ENCODE peak calls at places on chromosomes 2 and 18, in eight cellular contexts. A is GM23338, U is small intestine, P is fibroblast of lung, Q is sigmoid colon, K is adrenal gland, G is HAP-1, H is upper lobe of right lung. Y is an unnamed sample.
A peak's percentile ranks its signal among the peaks of the same experiment; 100 is the strongest.

GRCh38 chr18:33833847-33834246 is 255.8 kb downstream of the ASXL3 start:
- DNase-seq in K (no peak), G (no peak), H (no peak), A (no peak), P (no peak), U (no peak), Q (no peak), Y (no peak)

GRCh38 chr18:22405142-22405541 is 12.6 kb downstream of the CTAGE1 start:
- DNase-seq in K (no peak), P (no peak), H (no peak), Q (no peak), U (no peak), G (no peak), A (no peak), Y (no peak)

GRCh38 chr2:202938960-202939359 is 26.9 kb downstream of the CARF start:
- DNase-seq in P (no peak), Q (no peak), G (no peak), U (no peak), K (no peak), H (no peak), A (no peak), Y (no peak)

GRCh38 chr2:231351648-231352047 is 43.9 kb upstream of the B3GNT7 start:
- DNase-seq in P (no peak), Q (no peak), G (no peak), H (no peak), U (no peak), K (no peak), A (no peak), Y (no peak)

GRCh38 chr2:8575011-8575750 is 106.7 kb upstream of the ID2 start:
- DNase-seq in K (no peak), G (no peak), U (no peak), H (no peak), A (no peak), Q (peak; percentile 61), P (no peak), Y (peak; percentile 64)

GRCh38 chr2:151638188-151638933 is 95.9 kb downstream of the NEB start:
- DNase-seq in U (peak; percentile 39), Q (no peak), A (no peak), H (no peak), K (peak; percentile 18), P (peak; percentile 26), G (no peak), Y (peak; percentile 28)

GRCh38 chr2:169106563-169107545 is 37.5 kb downstream of the DHRS9 start:
- DNase-seq in P (no peak), H (no peak), G (no peak), Q (no peak), U (no peak), K (no peak), A (no peak), Y (no peak)

GRCh38 chr2:11669454-11670291 is at the start of gene NTSR2:
- DNase-seq in G (peak; percentile 73), P (peak; percentile 67), Q (peak; percentile 65), K (peak; percentile 75), A (peak; percentile 90), U (peak; percentile 54), H (peak; percentile 79), Y (peak; percentile 65)

GRCh38 chr18:26448714-26449159 is 99.6 kb downstream of the KCTD1 start:
- DNase-seq in U (no peak), H (no peak), A (no peak), G (no peak), P (no peak), K (no peak), Q (no peak), Y (no peak)

GRCh38 chr2:235859651-235860050 is 308.5 kb downstream of the GBX2 start:
- DNase-seq in H (no peak), U (no peak), G (no peak), K (no peak), Q (peak; percentile 37), A (no peak), P (no peak), Y (no peak)

GRCh38 chr2:27717070-27717453 is 53.4 kb downstream of the SLC4A1AP start:
- DNase-seq in A (peak; percentile 19), P (no peak), Q (no peak), H (no peak), K (no peak), G (peak; percentile 22), U (no peak), Y (no peak)

GRCh38 chr2:8219631-8220393 is 462.0 kb upstream of the ID2 start:
- DNase-seq in H (no peak), G (no peak), A (no peak), Q (peak; percentile 87), U (no peak), P (no peak), K (no peak), Y (no peak)

GRCh38 chr2:40155728-40156127 is 296.2 kb downstream of the SLC8A1 start:
- DNase-seq in P (no peak), U (no peak), K (no peak), H (no peak), G (no peak), Q (no peak), A (no peak), Y (no peak)

GRCh38 chr2:152497481-152498052 is 162.6 kb downstream of the FMNL2 start:
- DNase-seq in A (no peak), G (no peak), P (peak; percentile 37), H (no peak), U (peak; percentile 66), K (peak; percentile 62), Q (no peak), Y (no peak)

GRCh38 chr2:20241973-20242726 is 17.2 kb upstream of the SDC1 start:
- DNase-seq in U (no peak), P (no peak), H (no peak), Q (peak; percentile 58), A (peak; percentile 72), G (peak; percentile 49), K (no peak), Y (no peak)

GRCh38 chr2:30285758-30286157 is 54.4 kb downstream of the LBH start:
- DNase-seq in K (no peak), H (no peak), U (no peak), P (no peak), G (no peak), Q (no peak), A (no peak), Y (no peak)

GRCh38 chr2:216279459-216279858 is 92.8 kb downstream of the MARCHF4 start:
- DNase-seq in G (no peak), K (peak; percentile 16), U (no peak), A (no peak), P (peak; percentile 31), Q (no peak), H (no peak), Y (no peak)

GRCh38 chr2:240451791-240452470 is 16.5 kb downstream of the GPC1 start:
- DNase-seq in A (no peak), P (no peak), U (no peak), K (no peak), H (no peak), Q (peak; percentile 66), G (no peak), Y (no peak)
- H3K4me3 ChIP-seq in A (peak overlapping the region; percentile 60), P (peak overlapping the region; percentile 24), U (peak overlapping the region; percentile 48), K (no peak overlapping the region), H (peak overlapping the region; percentile 45), Q (peak overlapping the region; percentile 76), G (peak overlapping the region; percentile 29), Y (no peak overlapping the region)

GRCh38 chr2:25233916-25234610 is 65.7 kb upstream of the POMC start:
- DNase-seq in Q (no peak), K (no peak), A (no peak), G (no peak), H (no peak), U (no peak), P (no peak), Y (no peak)
- H3K36me3 ChIP-seq in Q (peaks cover 31% of the 10 kb centered on the region), K (no peaks in the 10 kb centered on the region), A (peaks cover 52% of the 10 kb centered on the region), G (no peaks in the 10 kb centered on the region), H (peaks cover 66% of the 10 kb centered on the region), U (peaks cover 6% of the 10 kb centered on the region), P (peaks cover 3% of the 10 kb centered on the region), Y (peaks cover 2% of the 10 kb centered on the region)

DNA sequence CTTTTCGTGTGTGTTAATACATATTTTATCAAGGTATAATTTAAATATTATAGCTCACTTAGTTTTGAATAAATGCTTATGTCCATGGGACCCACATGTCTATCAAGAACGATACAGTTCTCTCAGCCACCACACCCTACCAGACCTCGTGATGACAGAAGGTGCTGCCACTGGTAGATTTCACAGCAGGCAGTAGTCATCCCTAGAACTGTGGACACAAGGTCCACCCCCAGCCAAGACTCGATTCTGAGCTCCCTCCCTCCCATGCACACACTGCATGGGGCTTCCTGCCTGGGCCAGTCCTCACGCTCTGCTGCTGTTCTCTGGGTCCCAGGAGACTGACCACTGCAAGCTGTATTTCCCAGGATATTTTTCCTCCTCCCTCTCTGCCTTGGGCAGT is 26.5 kb upstream of the CREB1 start:
- DNase-seq in A (no peak), P (no peak), Q (no peak), H (no peak), U (no peak), G (no peak), K (no peak), Y (no peak)
- H3K4me3 ChIP-seq in A (no peak overlapping the region), P (no peak overlapping the region), Q (no peak overlapping the region), H (no peak overlapping the region), U (no peak overlapping the region), G (no peak overlapping the region), K (no peak overlapping the region), Y (no peak overlapping the region)

GRCh38 chr2:142128105-142128504 is 2.7 kb downstream of the LRP1B start:
- DNase-seq in H (no peak), K (no peak), G (no peak), Q (no peak), P (no peak), U (no peak), A (no peak), Y (no peak)

GRCh38 chr2:142130111-142131015 is 453 bp downstream of the LRP1B start:
- DNase-seq in Q (peak; percentile 80), A (peak; percentile 88), P (peak; percentile 76), H (peak; percentile 82), G (peak; percentile 76), U (peak; percentile 68), K (peak; percentile 59), Y (peak; percentile 69)

GRCh38 chr2:142127248-142127647 is 3.6 kb downstream of the LRP1B start:
- DNase-seq in U (no peak), G (no peak), K (no peak), Q (no peak), P (no peak), H (no peak), A (no peak), Y (no peak)

GRCh38 chr2:142136571-142136970 is 5.8 kb upstream of the LRP1B start:
- DNase-seq in A (no peak), U (no peak), G (no peak), P (no peak), H (no peak), Q (no peak), K (no peak), Y (no peak)

DNA sequence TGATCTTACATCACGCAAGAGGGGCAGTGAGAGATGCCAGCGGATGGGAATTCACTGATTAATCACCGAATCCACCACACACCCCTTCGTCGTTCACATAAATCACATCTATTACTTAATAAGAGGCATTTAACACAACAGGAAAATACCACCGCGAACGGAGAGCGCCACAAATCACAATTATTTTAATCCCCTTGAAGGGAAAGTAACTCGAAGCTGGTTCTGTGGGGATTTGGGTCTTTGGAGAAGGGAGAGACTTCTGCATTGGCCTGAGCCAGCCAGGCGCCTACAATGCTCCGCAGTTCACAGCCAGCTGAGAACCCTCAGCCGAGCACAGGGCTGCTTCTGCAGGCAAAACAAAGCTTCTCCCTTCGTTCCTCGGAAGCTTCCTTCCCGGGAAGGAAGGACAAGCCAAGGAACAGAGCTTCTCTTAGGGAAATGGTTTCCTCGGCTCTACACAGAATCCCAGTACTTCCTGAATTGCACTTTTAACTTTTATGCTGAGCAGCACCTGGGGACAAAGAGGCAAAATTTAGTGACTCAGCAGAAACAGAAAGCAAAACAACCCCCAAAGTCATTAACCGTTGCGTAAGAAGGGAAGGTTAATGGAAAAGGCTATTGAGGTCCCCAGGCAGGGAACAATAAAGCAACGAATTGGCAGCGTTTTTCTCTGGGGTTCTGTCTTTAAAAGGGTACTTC is at the start of gene LRP1B:
- DNase-seq in P (peak; percentile 48), K (peak; percentile 18), U (peak; percentile 68), H (peak; percentile 54), A (peak; percentile 57), G (peak; percentile 66), Q (peak; percentile 62), Y (no peak)
- H3K36me3 ChIP-seq in P (no peaks in the 10 kb centered on the region), K (no peaks in the 10 kb centered on the region), U (no peaks in the 10 kb centered on the region), H (no peaks in the 10 kb centered on the region), A (no peaks in the 10 kb centered on the region), G (no peaks in the 10 kb centered on the region), Q (no peaks in the 10 kb centered on the region), Y (no peaks in the 10 kb centered on the region)

Y was measured in mucosa of descending colon.